ENCODE peak calls at places on chromosomes 4 and X, in five cellular contexts. G is mucosa of gallbladder, V is type B pancreatic cell, A is endothelial cell, X is NCI-H748 treated with DMSO at 0.1 percent for 48 hours. C is an unnamed sample.

GRCh38 chrX:130393451-130394074 is 8.1 kb upstream of the GPR119 start:
- DNase-seq in X (peak), G (peak), V (no peak), A (peak), C (peak)

GRCh38 chrX:1534321-1535168 is 2.4 kb downstream of the P2RY8 start:
- DNase-seq in X (no peak), G (no peak), A (no peak), V (peak), C (no peak)

GRCh38 chr4:138865765-138866164 is 149.8 kb upstream of the NOCT start:
- DNase-seq in V (no peak), X (no peak), A (no peak), G (no peak), C (no peak)

GRCh38 chrX:18707442-18708049 is at the start of gene PPEF1:
- DNase-seq in X (peak), V (no peak), A (no peak), G (no peak), C (no peak)

GRCh38 chrX:131869182-131869581 is 153.9 kb upstream of the STK26 start:
- DNase-seq in A (no peak), V (no peak), G (no peak), X (no peak), C (no peak)

GRCh38 chr4:1611501-1611870 is 72.6 kb downstream of the FAM53A start:
- DNase-seq in G (no peak), A (no peak), V (no peak), X (no peak), C (no peak)

GRCh38 chrX:134631404-134632346 is 26.6 kb downstream of the PLAC1 start:
- DNase-seq in X (no peak), G (no peak), V (no peak), A (no peak), C (peak)

GRCh38 chrX:10098235-10098819 is 58.4 kb upstream of the CLCN4 start:
- DNase-seq in X (no peak), A (no peak), V (no peak), G (no peak), C (no peak)

GRCh38 chr4:14560577-14560976 is 441.7 kb upstream of the CPEB2 start:
- DNase-seq in X (no peak), A (no peak), G (no peak), V (no peak), C (no peak)

GRCh38 chr4:168765726-168766125 is 244.3 kb downstream of the CBR4 start:
- DNase-seq in G (peak), X (no peak), A (no peak), V (no peak), C (peak)

GRCh38 chrX:87397103-87397886 is 120.3 kb upstream of the KLHL4 start:
- DNase-seq in X (no peak), G (no peak), A (no peak), V (no peak), C (no peak)

GRCh38 chrX:153645921-153646481 is 1.0 kb upstream of the DUSP9 start:
- DNase-seq in G (no peak), A (no peak), X (no peak), V (peak), C (no peak)

GRCh38 chrX:67725471-67725870 is 181.7 kb downstream of the AR start:
- DNase-seq in V (no peak), X (no peak), G (no peak), A (no peak), C (peak)